ENCODE peak calls at places on chromosomes 16 and 17, in ten cellular contexts. R is GM12864, P is smooth muscle cell of the brain vasculature, H is HS-5, M is A172, F is body of pancreas, O is GM10248, T is T-helper 1 cell, D is WTC11, Z is nephron progenitor cell. G is an unnamed sample.

GRCh38 chr16:51924744-51925143 is 622.2 kb downstream of the TOX3 start:
- DNase-seq in R (no peak), P (no peak), H (no peak), M (no peak), F (no peak), O (no peak), T (no peak), D (no peak), Z (no peak), G (no peak)

GRCh38 chr16:56743840-56744239 is 13.9 kb downstream of the NUP93 start:
- DNase-seq in R (no peak), P (no peak), H (no peak), M (peak), F (no peak), O (no peak), T (no peak), D (no peak), Z (no peak), G (no peak)

GRCh38 chr17:27296427-27296979 is 2.6 kb downstream of the WSB1 start:
- DNase-seq in R (no peak), P (no peak), H (peak), M (peak), F (no peak), O (no peak), T (no peak), D (no peak), Z (no peak), G (no peak)

GRCh38 chr17:36188891-36189306 is 7.7 kb downstream of the CCL3L1 start:
- DNase-seq in R (peak), P (no peak), H (no peak), M (no peak), F (peak), O (no peak), T (no peak), D (no peak), Z (no peak), G (no peak)

GRCh38 chr17:68356949-68357455 is 65.7 kb downstream of the ARSG start:
- DNase-seq in R (no peak), P (no peak), H (no peak), M (no peak), F (no peak), O (no peak), T (no peak), D (no peak), Z (no peak), G (no peak)

GRCh38 chr16:22743401-22743800 is 70.6 kb upstream of the HS3ST2 start:
- DNase-seq in R (no peak), P (no peak), H (no peak), M (no peak), F (no peak), O (no peak), T (no peak), D (no peak), Z (no peak), G (no peak)

GRCh38 chr16:74603848-74604247 is 3.1 kb downstream of the GLG1 start:
- DNase-seq in R (no peak), P (no peak), H (no peak), M (peak), F (no peak), O (no peak), T (no peak), D (no peak), Z (no peak), G (no peak)

GRCh38 chr16:77794586-77794985 is 6.2 kb downstream of the VAT1L start:
- DNase-seq in R (no peak), P (no peak), H (peak), M (peak), F (no peak), O (no peak), T (no peak), D (no peak), Z (no peak), G (no peak)

GRCh38 chr17:75561927-75562603 is 25.5 kb upstream of the MYO15B start:
- DNase-seq in R (no peak), P (no peak), H (no peak), M (peak), F (no peak), O (no peak), T (no peak), D (no peak), Z (no peak), G (no peak)

GRCh38 chr16:84421081-84421937 is 53.0 kb downstream of the ATP2C2 start:
- DNase-seq in R (no peak), P (no peak), H (no peak), M (no peak), F (no peak), O (no peak), T (no peak), D (no peak), Z (no peak), G (no peak)

GRCh38 chr17:62678214-62678919 is 50.9 kb downstream of the MRC2 start:
- DNase-seq in R (no peak), P (no peak), H (no peak), M (no peak), F (no peak), O (no peak), T (no peak), D (no peak), Z (no peak), G (no peak)

GRCh38 chr16:69520800-69521602 is 44.8 kb upstream of the NFAT5 start:
- DNase-seq in R (peak), P (no peak), H (no peak), M (no peak), F (no peak), O (peak), T (no peak), D (no peak), Z (no peak), G (no peak)

GRCh38 chr16:66605177-66605999 is 884 bp downstream of the CMTM3 start:
- DNase-seq in R (no peak), P (no peak), H (no peak), M (peak), F (peak), O (peak), T (no peak), D (peak), Z (peak), G (no peak)

GRCh38 chr17:75691371-75692290 is 24.5 kb downstream of the SAP30BP start:
- DNase-seq in R (no peak), P (no peak), H (no peak), M (peak), F (peak), O (no peak), T (no peak), D (no peak), Z (no peak), G (peak)

GRCh38 chr16:85350973-85351372 is 238.7 kb upstream of the CIBAR2 start:
- DNase-seq in R (no peak), P (peak), H (peak), M (peak), F (peak), O (no peak), T (no peak), D (no peak), Z (no peak), G (peak)

GRCh38 chr16:5838071-5838470 is 740.5 kb upstream of the EEF2KMT start:
- DNase-seq in R (no peak), P (no peak), H (no peak), M (no peak), F (no peak), O (no peak), T (no peak), D (no peak), Z (no peak), G (no peak)

GRCh38 chr17:43442711-43443110 is 41.1 kb upstream of the DHX8 start:
- DNase-seq in R (no peak), P (no peak), H (no peak), M (no peak), F (no peak), O (no peak), T (no peak), D (no peak), Z (no peak), G (no peak)

GRCh38 chr17:58391302-58391984 is 25.9 kb downstream of the RNF43 start:
- DNase-seq in R (no peak), P (no peak), H (no peak), M (peak), F (peak), O (no peak), T (no peak), D (no peak), Z (no peak), G (no peak)

GRCh38 chr16:2009791-2010510 is at the start of gene ZNF598:
- DNase-seq in R (no peak), P (peak), H (peak), M (peak), F (peak), O (peak), T (peak), D (peak), Z (peak), G (peak)

G was measured in anterior cingulate cortex.